ENCODE peak calls at places on chromosomes 5 and 9, in four cellular contexts. Q, P, X and V are unnamed samples.

GRCh38 chr9:129567842-129568559 is 52.9 kb downstream of the C9orf50 start:
- DNase-seq in Q (peak; percentile 53), P (no peak), X (no peak), V (peak; percentile 84)

GRCh38 chr5:39058178-39058577 is 16.0 kb downstream of the RICTOR start:
- DNase-seq in Q (no peak), P (no peak), X (no peak), V (no peak)

GRCh38 chr9:113807173-113808061 is 68.7 kb upstream of the ZNF618 start:
- DNase-seq in Q (peak; percentile 80), P (no peak), X (no peak), V (peak; percentile 29)

GRCh38 chr5:113293068-113293571 is 141.7 kb downstream of the TSSK1B start:
- DNase-seq in Q (no peak), P (no peak), X (no peak), V (no peak)

GRCh38 chr5:66769839-66770617 is 173.8 kb downstream of the MAST4 start:
- DNase-seq in Q (peak; percentile 2), P (no peak), X (no peak), V (no peak)

GRCh38 chr5:157282150-157282549 is 16.2 kb downstream of the CYFIP2 start:
- DNase-seq in Q (no peak), P (no peak), X (no peak), V (no peak)

GRCh38 chr5:33367396-33367795 is 73.4 kb upstream of the TARS1 start:
- DNase-seq in Q (no peak), P (no peak), X (no peak), V (no peak)

GRCh38 chr5:68711311-68712200 is 382.3 kb upstream of the SLC30A5 start:
- DNase-seq in Q (peak; percentile 22), P (no peak), X (no peak), V (no peak)

GRCh38 chr5:122195784-122196394 is 66.5 kb downstream of the ZNF474 start:
- DNase-seq in Q (peak; percentile 86), P (no peak), X (no peak), V (no peak)

GRCh38 chr5:133520991-133521706 is 91.2 kb downstream of the FSTL4 start:
- DNase-seq in Q (no peak), P (no peak), X (no peak), V (no peak)

GRCh38 chr9:2740616-2741015 is 23.3 kb downstream of the KCNV2 start:
- DNase-seq in Q (no peak), P (no peak), X (no peak), V (no peak)

GRCh38 chr9:133112361-133113026 is 8.5 kb downstream of the RALGDS start:
- DNase-seq in Q (no peak), P (peak; percentile 30), X (peak; percentile 80), V (no peak)

GRCh38 chr9:129612815-129613519 is 7.9 kb downstream of the C9orf50 start:
- DNase-seq in Q (no peak), P (no peak), X (no peak), V (no peak)

GRCh38 chr5:157556615-157557418 is 18.8 kb downstream of the ADAM19 start:
- DNase-seq in Q (no peak), P (no peak), X (no peak), V (no peak)

GRCh38 chr5:159909126-159909525 is 7.2 kb upstream of the ADRA1B start:
- DNase-seq in Q (no peak), P (no peak), X (no peak), V (no peak)

GRCh38 chr5:126046996-126047395 is 376.2 kb upstream of the GRAMD2B start:
- DNase-seq in Q (no peak), P (no peak), X (no peak), V (no peak)

GRCh38 chr9:14277202-14277601 is 36.7 kb downstream of the NFIB start:
- DNase-seq in Q (peak; percentile 34), P (no peak), X (no peak), V (peak; percentile 83)

GRCh38 chr5:142006363-142007236 is 6.2 kb downstream of the GNPDA1 start:
- DNase-seq in Q (no peak), P (no peak), X (no peak), V (no peak)

GRCh38 chr9:37909326-37909725 is 5.4 kb upstream of the SLC25A51 start:
- DNase-seq in Q (no peak), P (no peak), X (no peak), V (no peak)

GRCh38 chr5:5899716-5900115 is 477.2 kb downstream of the ICE1 start:
- DNase-seq in Q (no peak), P (no peak), X (no peak), V (no peak)

GRCh38 chr5:58074717-58075116 is 385.2 kb downstream of the PLK2 start:
- DNase-seq in Q (no peak), P (no peak), X (no peak), V (no peak)
- H3K9me3 ChIP-seq in Q (no peaks in the 10 kb centered on the region), P (no peaks in the 10 kb centered on the region), X (no peaks in the 10 kb centered on the region), V (no peaks in the 10 kb centered on the region)

GRCh38 chr9:106708147-106708838 is 154.7 kb upstream of the ZNF462 start:
- DNase-seq in Q (peak; percentile 31), P (no peak), X (no peak), V (no peak)
- H3K9me3 ChIP-seq in Q (peaks cover 7% of the 10 kb centered on the region), P (no peaks in the 10 kb centered on the region), X (no peaks in the 10 kb centered on the region), V (peaks cover 7% of the 10 kb centered on the region)

GRCh38 chr9:98851730-98852462 is 44.4 kb downstream of the GALNT12 start:
- DNase-seq in Q (no peak), P (no peak), X (no peak), V (no peak)
- H3K9me3 ChIP-seq in Q (peaks cover 4% of the 10 kb centered on the region), P (peaks cover 5% of the 10 kb centered on the region), X (no peaks in the 10 kb centered on the region), V (no peaks in the 10 kb centered on the region)

DNA sequence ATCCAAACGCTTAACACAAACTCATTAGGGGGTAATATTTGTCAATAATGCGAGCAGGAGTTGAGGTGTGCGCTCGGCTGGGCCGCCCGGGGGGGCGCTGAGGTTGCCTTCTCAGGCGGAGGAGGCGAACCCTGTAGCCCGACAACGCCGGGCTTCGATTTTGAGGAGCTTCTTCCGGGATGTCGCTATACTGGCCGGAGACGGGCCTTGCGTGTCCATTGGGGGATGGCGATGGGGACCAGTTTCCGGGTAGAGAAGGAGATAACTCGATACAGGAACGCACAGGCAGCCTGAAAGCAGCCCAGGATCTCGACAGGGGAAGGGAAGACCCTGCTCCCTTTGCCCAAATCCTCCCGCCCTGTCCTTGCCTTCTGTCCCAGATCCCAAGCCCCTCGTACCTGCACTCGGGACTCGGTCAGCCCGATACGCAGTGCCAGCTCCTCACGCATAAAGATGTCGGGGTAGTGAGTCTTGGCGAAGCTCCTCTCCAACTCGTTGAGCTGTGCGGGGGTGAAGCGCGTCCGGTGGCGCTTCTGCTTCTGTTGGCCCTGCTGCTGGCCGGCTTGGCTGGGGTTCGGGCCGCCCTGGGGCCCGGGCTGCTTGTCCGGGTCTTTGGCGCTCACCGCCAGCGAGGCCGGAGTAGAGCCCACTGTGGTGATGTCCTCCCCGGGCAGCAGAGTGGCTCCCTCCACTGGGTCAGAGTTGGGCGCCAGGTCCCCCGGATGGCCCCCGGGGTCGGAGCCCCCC is 1.9 kb downstream of the OTP start:
- DNase-seq in Q (no peak), P (no peak), X (no peak), V (no peak)
- H3K9me3 ChIP-seq in Q (peaks cover 11% of the 10 kb centered on the region), P (peaks cover 32% of the 10 kb centered on the region), X (no peaks in the 10 kb centered on the region), V (no peaks in the 10 kb centered on the region)